ENCODE peak calls at places on chromosomes 7 and 10, in seven cellular contexts. One of them, this sample, is unnamed.

GRCh38 chr10:80460399-80461207 is 6.5 kb downstream of the TSPAN14 start:
- DNase-seq in tibial artery: no peak
- DNase-seq in osteoblast: peak; percentile 87
- DNase-seq in esophagus squamous epithelium: no peak
- DNase-seq in neural progenitor cell: peak; percentile 39
- DNase-seq in colonic mucosa: peak; percentile 93
- DNase-seq in astrocyte of the spinal cord: peak; percentile 65
- DNase-seq in this sample: peak; percentile 43

GRCh38 chr7:76285604-76286374 is 16.7 kb upstream of the HSPB1 start:
- DNase-seq in tibial artery: no peak
- DNase-seq in osteoblast: peak; percentile 83
- DNase-seq in esophagus squamous epithelium: no peak
- DNase-seq in neural progenitor cell: no peak
- DNase-seq in colonic mucosa: no peak
- DNase-seq in astrocyte of the spinal cord: no peak
- DNase-seq in this sample: no peak

GRCh38 chr10:75959209-75959608 is 527.8 kb downstream of the LRMDA start:
- DNase-seq in tibial artery: no peak
- DNase-seq in osteoblast: peak; percentile 74
- DNase-seq in esophagus squamous epithelium: no peak
- DNase-seq in neural progenitor cell: no peak
- DNase-seq in colonic mucosa: no peak
- DNase-seq in astrocyte of the spinal cord: peak; percentile 85
- DNase-seq in this sample: peak; percentile 91

GRCh38 chr10:27446091-27446918 is 57.8 kb upstream of the RAB18 start:
- DNase-seq in tibial artery: no peak
- DNase-seq in osteoblast: peak; percentile 17
- DNase-seq in esophagus squamous epithelium: no peak
- DNase-seq in neural progenitor cell: peak; percentile 34
- DNase-seq in colonic mucosa: no peak
- DNase-seq in astrocyte of the spinal cord: peak; percentile 48
- DNase-seq in this sample: peak; percentile 55

GRCh38 chr10:110529596-110530011 is 31.9 kb downstream of the DUSP5 start:
- DNase-seq in tibial artery: no peak
- DNase-seq in osteoblast: no peak
- DNase-seq in esophagus squamous epithelium: no peak
- DNase-seq in neural progenitor cell: no peak
- DNase-seq in colonic mucosa: no peak
- DNase-seq in astrocyte of the spinal cord: no peak
- DNase-seq in this sample: no peak

GRCh38 chr10:95355241-95355779 is 64.5 kb upstream of the PDLIM1 start:
- DNase-seq in tibial artery: no peak
- DNase-seq in osteoblast: no peak
- DNase-seq in esophagus squamous epithelium: no peak
- DNase-seq in neural progenitor cell: no peak
- DNase-seq in colonic mucosa: no peak
- DNase-seq in astrocyte of the spinal cord: no peak
- DNase-seq in this sample: no peak

GRCh38 chr7:73918926-73919693 is 58.2 kb downstream of the TMEM270 start:
- DNase-seq in tibial artery: no peak
- DNase-seq in osteoblast: peak; percentile 59
- DNase-seq in esophagus squamous epithelium: no peak
- DNase-seq in neural progenitor cell: peak; percentile 65
- DNase-seq in colonic mucosa: no peak
- DNase-seq in astrocyte of the spinal cord: no peak
- DNase-seq in this sample: no peak

GRCh38 chr10:110613341-110613995 is 30.7 kb upstream of the RBM20 start:
- DNase-seq in tibial artery: no peak
- DNase-seq in osteoblast: no peak
- DNase-seq in esophagus squamous epithelium: no peak
- DNase-seq in neural progenitor cell: no peak
- DNase-seq in colonic mucosa: no peak
- DNase-seq in astrocyte of the spinal cord: no peak
- DNase-seq in this sample: no peak

GRCh38 chr10:89655722-89656121 is 10.7 kb upstream of the PANK1 start:
- DNase-seq in tibial artery: no peak
- DNase-seq in osteoblast: no peak
- DNase-seq in esophagus squamous epithelium: no peak
- DNase-seq in neural progenitor cell: no peak
- DNase-seq in colonic mucosa: no peak
- DNase-seq in astrocyte of the spinal cord: no peak
- DNase-seq in this sample: no peak

GRCh38 chr7:88357295-88357694 is 50.6 kb upstream of the STEAP4 start:
- DNase-seq in tibial artery: no peak
- DNase-seq in osteoblast: no peak
- DNase-seq in esophagus squamous epithelium: no peak
- DNase-seq in neural progenitor cell: no peak
- DNase-seq in colonic mucosa: peak; percentile 28
- DNase-seq in astrocyte of the spinal cord: no peak
- DNase-seq in this sample: peak; percentile 76

GRCh38 chr10:70586348-70586930 is 16.1 kb downstream of the PRF1 start:
- DNase-seq in tibial artery: peak; percentile 7
- DNase-seq in osteoblast: no peak
- DNase-seq in esophagus squamous epithelium: no peak
- DNase-seq in neural progenitor cell: no peak
- DNase-seq in colonic mucosa: no peak
- DNase-seq in astrocyte of the spinal cord: no peak
- DNase-seq in this sample: no peak

GRCh38 chr7:48868916-48869315 is 55.4 kb upstream of the CDC14C start:
- DNase-seq in tibial artery: no peak
- DNase-seq in osteoblast: no peak
- DNase-seq in esophagus squamous epithelium: no peak
- DNase-seq in neural progenitor cell: no peak
- DNase-seq in colonic mucosa: no peak
- DNase-seq in astrocyte of the spinal cord: no peak
- DNase-seq in this sample: no peak

GRCh38 chr10:21368022-21368582 is 157.4 kb downstream of the SKIDA1 start:
- DNase-seq in tibial artery: no peak
- DNase-seq in osteoblast: no peak
- DNase-seq in esophagus squamous epithelium: no peak
- DNase-seq in neural progenitor cell: no peak
- DNase-seq in colonic mucosa: no peak
- DNase-seq in astrocyte of the spinal cord: no peak
- DNase-seq in this sample: no peak

GRCh38 chr7:75854233-75854632 is 24.6 kb upstream of the RHBDD2 start:
- DNase-seq in tibial artery: no peak
- DNase-seq in osteoblast: no peak
- DNase-seq in esophagus squamous epithelium: no peak
- DNase-seq in neural progenitor cell: no peak
- DNase-seq in colonic mucosa: no peak
- DNase-seq in astrocyte of the spinal cord: peak; percentile 39
- DNase-seq in this sample: peak; percentile 86

GRCh38 chr7:15678646-15679045 is 7.8 kb downstream of the MEOX2 start:
- DNase-seq in tibial artery: no peak
- DNase-seq in osteoblast: no peak
- DNase-seq in esophagus squamous epithelium: no peak
- DNase-seq in neural progenitor cell: no peak
- DNase-seq in colonic mucosa: no peak
- DNase-seq in astrocyte of the spinal cord: no peak
- DNase-seq in this sample: no peak

GRCh38 chr7:157359581-157359980 is 22.8 kb downstream of the DNAJB6 start:
- DNase-seq in tibial artery: no peak
- DNase-seq in osteoblast: no peak
- DNase-seq in esophagus squamous epithelium: no peak
- DNase-seq in neural progenitor cell: no peak
- DNase-seq in colonic mucosa: no peak
- DNase-seq in astrocyte of the spinal cord: no peak
- DNase-seq in this sample: no peak

DNA sequence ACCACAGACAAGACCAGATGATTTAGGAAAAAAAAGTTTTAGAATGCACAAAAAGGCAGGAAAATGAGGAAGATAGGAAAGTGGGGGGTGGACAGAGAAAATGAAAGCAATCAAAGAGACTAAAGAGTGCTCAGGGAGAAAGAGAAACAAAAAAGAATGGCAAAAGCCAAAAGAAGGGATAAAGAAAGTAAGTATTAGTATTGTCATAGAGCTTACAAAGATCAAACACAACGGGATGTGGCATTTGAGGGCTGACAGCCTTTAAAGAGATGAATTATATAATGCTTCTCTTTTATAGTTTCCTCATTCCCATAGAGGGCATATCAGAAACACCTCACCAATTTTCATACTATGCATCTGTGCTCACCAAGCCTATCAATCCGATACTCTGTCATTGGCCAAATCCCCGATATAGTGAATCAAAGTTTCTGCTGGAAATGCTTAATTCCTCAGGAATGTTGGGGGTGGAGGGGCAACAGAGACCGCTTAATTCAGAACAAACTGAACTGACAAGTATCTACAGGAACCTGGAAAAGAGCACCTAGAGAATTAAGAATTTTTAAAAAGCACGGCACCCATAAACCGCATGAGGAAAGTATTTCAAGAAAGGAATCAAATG is 2.7 kb downstream of the COG5 start:
- DNase-seq in tibial artery: no peak
- DNase-seq in osteoblast: peak; percentile 34
- DNase-seq in esophagus squamous epithelium: no peak
- DNase-seq in neural progenitor cell: no peak
- DNase-seq in colonic mucosa: no peak
- DNase-seq in astrocyte of the spinal cord: no peak
- DNase-seq in this sample: peak; percentile 27
- H3K4me3 ChIP-seq in tibial artery: no peak overlapping the region
- H3K4me3 ChIP-seq in osteoblast: peak overlapping the region; percentile 3
- H3K4me3 ChIP-seq in esophagus squamous epithelium: no peak overlapping the region
- H3K4me3 ChIP-seq in neural progenitor cell: no peak overlapping the region
- H3K4me3 ChIP-seq in colonic mucosa: no peak overlapping the region
- H3K4me3 ChIP-seq in astrocyte of the spinal cord: no peak overlapping the region
- H3K4me3 ChIP-seq in this sample: no peak overlapping the region

GRCh38 chr10:133388265-133388972 is 5.5 kb upstream of the MTG1 start:
- DNase-seq in tibial artery: no peak
- DNase-seq in osteoblast: no peak
- DNase-seq in esophagus squamous epithelium: no peak
- DNase-seq in neural progenitor cell: no peak
- DNase-seq in colonic mucosa: no peak
- DNase-seq in astrocyte of the spinal cord: no peak
- DNase-seq in this sample: no peak

GRCh38 chr10:133390597-133391248 is 3.2 kb upstream of the MTG1 start:
- DNase-seq in tibial artery: no peak
- DNase-seq in osteoblast: no peak
- DNase-seq in esophagus squamous epithelium: no peak
- DNase-seq in neural progenitor cell: no peak
- DNase-seq in colonic mucosa: no peak
- DNase-seq in astrocyte of the spinal cord: no peak
- DNase-seq in this sample: no peak

GRCh38 chr10:133391761-133392518 is 2.0 kb upstream of the MTG1 start:
- DNase-seq in tibial artery: no peak
- DNase-seq in osteoblast: no peak
- DNase-seq in esophagus squamous epithelium: no peak
- DNase-seq in neural progenitor cell: no peak
- DNase-seq in colonic mucosa: no peak
- DNase-seq in astrocyte of the spinal cord: no peak
- DNase-seq in this sample: no peak

GRCh38 chr10:133391249-133391635 is 2.7 kb upstream of the MTG1 start:
- DNase-seq in tibial artery: no peak
- DNase-seq in osteoblast: no peak
- DNase-seq in esophagus squamous epithelium: no peak
- DNase-seq in neural progenitor cell: no peak
- DNase-seq in colonic mucosa: no peak
- DNase-seq in astrocyte of the spinal cord: no peak
- DNase-seq in this sample: no peak

DNA sequence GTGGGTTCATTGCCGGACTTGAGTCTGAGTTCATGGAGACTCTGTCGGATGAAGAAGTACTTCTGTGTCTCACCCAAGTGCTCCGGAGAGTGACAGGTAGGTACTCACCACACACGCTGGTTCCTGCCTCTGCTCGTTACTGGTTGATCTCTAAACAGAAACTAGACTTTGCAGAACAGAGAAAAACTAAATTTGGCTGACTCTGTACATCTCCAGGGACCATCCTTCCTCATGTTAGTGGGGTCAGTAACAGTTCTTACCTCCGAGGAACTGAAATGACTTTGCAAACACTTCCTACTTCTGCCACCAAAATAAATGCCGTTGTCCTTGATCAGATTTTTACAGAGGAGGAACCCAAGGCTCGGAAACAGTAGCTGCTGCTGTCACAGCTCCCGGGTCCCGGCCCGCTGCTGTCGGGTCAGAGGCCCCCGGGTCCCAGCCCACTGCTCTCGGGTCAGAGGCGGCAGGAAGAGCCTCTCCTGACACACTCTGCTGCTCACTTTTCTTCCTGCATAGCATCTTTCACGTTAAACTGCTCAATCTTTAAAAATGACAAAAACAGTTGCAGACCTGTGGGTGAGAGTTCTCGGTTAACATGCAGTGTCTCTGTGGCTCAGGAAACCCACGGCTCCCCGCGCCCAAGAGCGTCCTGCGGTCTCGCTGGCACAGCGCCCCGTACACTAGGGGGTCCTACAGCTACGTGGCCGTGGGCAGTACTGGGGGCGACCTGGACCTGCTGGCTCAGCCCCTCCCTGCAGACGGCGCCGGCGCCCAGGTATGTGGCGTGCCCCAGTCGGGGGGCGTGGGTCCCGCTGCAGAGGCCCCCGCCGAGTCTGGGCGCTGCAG is 4.8 kb upstream of the MTG1 start:
- DNase-seq in tibial artery: no peak
- DNase-seq in osteoblast: no peak
- DNase-seq in esophagus squamous epithelium: no peak
- DNase-seq in neural progenitor cell: no peak
- DNase-seq in colonic mucosa: no peak
- DNase-seq in astrocyte of the spinal cord: no peak
- DNase-seq in this sample: no peak
- TF ChIP-seq CTCF in tibial artery: no peak
- TF ChIP-seq CTCF in osteoblast: no peak
- TF ChIP-seq CTCF in esophagus squamous epithelium: no peak
- TF ChIP-seq CTCF in neural progenitor cell: no peak
- TF ChIP-seq CTCF in colonic mucosa: no peak
- TF ChIP-seq CTCF in astrocyte of the spinal cord: no peak
- TF ChIP-seq CTCF in this sample: no peak

DNA sequence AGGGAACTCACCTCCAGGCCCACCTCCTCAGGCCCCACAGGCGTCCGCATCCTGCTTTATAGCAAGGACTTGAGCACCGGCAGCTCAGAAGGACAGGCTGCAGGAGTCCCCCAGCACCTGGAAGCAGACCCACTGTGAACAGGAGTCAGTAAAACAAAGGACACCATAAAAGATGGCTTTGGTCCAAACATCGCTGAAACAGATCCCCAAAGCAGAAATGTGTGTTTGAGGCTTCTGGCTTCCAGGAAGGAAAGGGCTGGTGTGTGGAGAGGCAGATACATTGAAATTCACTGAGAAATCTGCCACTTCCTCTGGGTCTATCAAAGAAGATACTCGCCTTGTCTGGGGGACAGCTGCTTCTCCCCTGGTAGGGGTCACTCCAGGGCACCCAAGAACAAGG is 286.2 kb downstream of the PLXNA4 start:
- DNase-seq in tibial artery: no peak
- DNase-seq in osteoblast: no peak
- DNase-seq in esophagus squamous epithelium: no peak
- DNase-seq in neural progenitor cell: no peak
- DNase-seq in colonic mucosa: no peak
- DNase-seq in astrocyte of the spinal cord: no peak
- DNase-seq in this sample: no peak
- H3K4me3 ChIP-seq in tibial artery: no peak overlapping the region
- H3K4me3 ChIP-seq in osteoblast: no peak overlapping the region
- H3K4me3 ChIP-seq in esophagus squamous epithelium: no peak overlapping the region
- H3K4me3 ChIP-seq in neural progenitor cell: no peak overlapping the region
- H3K4me3 ChIP-seq in colonic mucosa: no peak overlapping the region
- H3K4me3 ChIP-seq in astrocyte of the spinal cord: no peak overlapping the region
- H3K4me3 ChIP-seq in this sample: no peak overlapping the region

DNA sequence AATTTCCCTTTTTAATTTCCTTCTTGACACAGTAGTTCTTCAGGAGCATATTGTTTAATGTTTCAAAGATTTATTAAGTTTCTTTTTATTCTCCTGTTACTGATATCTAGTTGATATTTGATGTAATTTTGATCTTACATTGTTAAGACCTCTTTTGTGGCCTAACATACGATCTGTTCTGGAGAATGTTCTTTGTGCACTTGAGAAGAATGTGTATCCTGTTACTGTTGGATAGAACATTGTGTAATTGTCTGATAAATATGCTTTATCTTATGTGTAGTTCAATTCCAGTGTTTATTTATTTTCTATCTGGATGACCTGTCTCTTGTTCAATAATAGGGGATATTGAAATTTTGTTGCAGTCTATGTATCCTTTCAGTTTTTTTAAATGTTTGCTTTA is 106.7 kb downstream of the ITGB1 start:
- DNase-seq in tibial artery: no peak
- DNase-seq in osteoblast: no peak
- DNase-seq in esophagus squamous epithelium: no peak
- DNase-seq in neural progenitor cell: no peak
- DNase-seq in colonic mucosa: no peak
- DNase-seq in astrocyte of the spinal cord: no peak
- DNase-seq in this sample: no peak
- TF ChIP-seq CTCF in tibial artery: no peak
- TF ChIP-seq CTCF in osteoblast: no peak
- TF ChIP-seq CTCF in esophagus squamous epithelium: no peak
- TF ChIP-seq CTCF in neural progenitor cell: no peak
- TF ChIP-seq CTCF in colonic mucosa: no peak
- TF ChIP-seq CTCF in astrocyte of the spinal cord: no peak
- TF ChIP-seq CTCF in this sample: no peak

This sample was measured in fibroblast of mammary gland.